ENCODE peak calls at places on chromosomes 4 and X, in five cellular contexts. O, G, D, L and Z are unnamed samples.

GRCh38 chrX:48715876-48716502 is 19.5 kb downstream of the SUV39H1 start:
- DNase-seq in O (no peak), G (no peak), D (peak), L (no peak), Z (no peak)

GRCh38 chr4:188780686-188781085 is 641.4 kb downstream of the TRIML1 start:
- DNase-seq in O (no peak), G (peak), D (no peak), L (no peak), Z (no peak)

GRCh38 chrX:100980608-100981497 is 11.3 kb downstream of the ARL13A start:
- DNase-seq in O (no peak), G (peak), D (peak), L (no peak), Z (no peak)

GRCh38 chrX:10882484-10882883 is 228.6 kb upstream of the HCCS start:
- DNase-seq in O (no peak), G (no peak), D (no peak), L (no peak), Z (no peak)

GRCh38 chr4:152943673-152944072 is 7.5 kb downstream of the FHDC1 start:
- DNase-seq in O (no peak), G (peak), D (peak), L (no peak), Z (no peak)

GRCh38 chr4:147787204-147787603 is 55.3 kb downstream of the ARHGAP10 start:
- DNase-seq in O (no peak), G (peak), D (peak), L (no peak), Z (no peak)

GRCh38 chrX:40090050-40090804 is 7.5 kb downstream of the BCOR start:
- DNase-seq in O (peak), G (peak), D (no peak), L (no peak), Z (peak)

GRCh38 chrX:87805829-87806490 is 288.4 kb downstream of the KLHL4 start:
- DNase-seq in O (no peak), G (peak), D (no peak), L (no peak), Z (no peak)

GRCh38 chr4:66034671-66035070 is 364.4 kb upstream of the EPHA5 start:
- DNase-seq in O (no peak), G (no peak), D (no peak), L (no peak), Z (no peak)

GRCh38 chr4:30380404-30380998 is 339.7 kb upstream of the PCDH7 start:
- DNase-seq in O (peak), G (peak), D (peak), L (peak), Z (peak)

GRCh38 chr4:78781925-78782324 is 5.8 kb downstream of the BMP2K start:
- DNase-seq in O (no peak), G (no peak), D (no peak), L (no peak), Z (no peak)

GRCh38 chrX:139720136-139720535 is 12.2 kb upstream of the MCF2 start:
- DNase-seq in O (peak), G (peak), D (peak), L (peak), Z (peak)

GRCh38 chrX:19579485-19579884 is 64.2 kb upstream of the MAP3K15 start:
- DNase-seq in O (no peak), G (peak), D (peak), L (no peak), Z (no peak)

GRCh38 chr4:17468638-17469221 is 43.2 kb downstream of the QDPR start:
- DNase-seq in O (no peak), G (peak), D (peak), L (peak), Z (no peak)

GRCh38 chr4:113052379-113052951 is 3.0 kb downstream of the ANK2 start:
- DNase-seq in O (no peak), G (peak), D (peak), L (no peak), Z (no peak)

GRCh38 chr4:154595807-154596206 is 5.3 kb upstream of the FGA start:
- DNase-seq in O (no peak), G (peak), D (no peak), L (no peak), Z (no peak)

GRCh38 chr4:185399466-185399865 is 2.8 kb downstream of the ANKRD37 start:
- DNase-seq in O (no peak), G (no peak), D (no peak), L (no peak), Z (no peak)

GRCh38 chrX:22373766-22374165 is 101.1 kb downstream of the CBLL2 start:
- DNase-seq in O (no peak), G (no peak), D (no peak), L (no peak), Z (no peak)

GRCh38 chr4:146310319-146311021 is 96.1 kb downstream of the REELD1 start:
- DNase-seq in O (no peak), G (no peak), D (no peak), L (no peak), Z (no peak)

GRCh38 chrX:11564546-11564945 is 101.2 kb downstream of the ARHGAP6 start:
- DNase-seq in O (no peak), G (no peak), D (no peak), L (no peak), Z (no peak)

GRCh38 chrX:3697701-3698279 is 15.7 kb downstream of the PRKX start:
- DNase-seq in O (no peak), G (peak), D (peak), L (peak), Z (no peak)

GRCh38 chr4:100938698-100939097 is 408.6 kb downstream of the PPP3CA start:
- DNase-seq in O (no peak), G (no peak), D (no peak), L (no peak), Z (no peak)

GRCh38 chrX:10636337-10636736 is 16.0 kb upstream of the MID1 start:
- DNase-seq in O (no peak), G (peak), D (peak), L (no peak), Z (peak)

GRCh38 chrX:130166503-130166777 is 799 bp upstream of the AIFM1 start:
- DNase-seq in O (no peak), G (no peak), D (no peak), L (no peak), Z (no peak)

GRCh38 chr4:66062044-66062443 is 391.8 kb upstream of the EPHA5 start:
- DNase-seq in O (no peak), G (peak), D (no peak), L (no peak), Z (no peak)

GRCh38 chrX:55487143-55487542 is 2.5 kb downstream of the USP51 start:
- DNase-seq in O (no peak), G (no peak), D (no peak), L (no peak), Z (no peak)

GRCh38 chr4:15938182-15938581 is 358 bp downstream of the FGFBP1 start:
- DNase-seq in O (peak), G (no peak), D (no peak), L (no peak), Z (peak)

GRCh38 chr4:80259012-80259411 is 7.5 kb upstream of the FGF5 start:
- DNase-seq in O (no peak), G (no peak), D (no peak), L (no peak), Z (no peak)

GRCh38 chrX:85065512-85066198 is 62.0 kb downstream of the APOOL start:
- DNase-seq in O (no peak), G (no peak), D (no peak), L (no peak), Z (no peak)

GRCh38 chr4:83866821-83867220 is 330.9 kb downstream of the GPAT3 start:
- DNase-seq in O (no peak), G (peak), D (peak), L (no peak), Z (no peak)

GRCh38 chr4:185920171-185920570 is 108.2 kb upstream of the SORBS2 start:
- DNase-seq in O (no peak), G (no peak), D (no peak), L (no peak), Z (no peak)

GRCh38 chrX:109624641-109625311 is at the start of gene KCNE5:
- DNase-seq in O (peak), G (peak), D (no peak), L (peak), Z (peak)

DNA sequence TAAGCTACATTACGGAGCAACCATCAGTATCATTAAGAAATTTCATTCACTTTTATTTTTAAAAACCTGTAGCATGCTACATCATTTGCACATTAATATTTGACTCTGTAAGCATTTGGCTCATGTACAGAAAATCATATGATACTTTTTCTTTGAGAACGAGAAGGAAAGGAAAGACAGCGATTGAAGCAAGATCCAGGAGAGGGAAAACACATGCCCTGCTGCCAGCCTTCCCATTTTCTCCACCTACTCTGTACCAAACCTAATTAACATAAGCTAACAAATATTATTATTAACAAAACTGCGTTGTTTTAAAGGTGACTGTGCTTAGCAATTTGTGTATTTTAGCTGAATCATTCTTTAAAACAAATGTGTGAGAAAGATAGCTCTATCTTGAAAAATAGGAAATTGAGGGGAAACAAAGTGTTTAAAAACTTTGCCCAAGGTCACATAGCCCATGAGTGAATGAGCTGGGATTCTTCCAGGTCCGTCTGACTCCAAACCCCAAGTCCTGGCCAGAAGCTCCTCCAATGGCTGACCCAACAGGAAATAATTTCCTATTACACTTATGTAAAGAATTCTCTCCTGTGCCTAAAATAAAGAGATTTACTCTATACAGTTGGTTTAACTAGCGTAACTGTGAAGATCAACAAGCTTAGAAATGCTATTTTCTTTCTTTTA is 287.4 kb downstream of the ARHGAP24 start:
- DNase-seq in O (no peak), G (peak), D (peak), L (no peak), Z (no peak)
- H2BK120ac ChIP-seq in O (no peak), G (no peak), D (peak), L (no peak), Z (no peak)

DNA sequence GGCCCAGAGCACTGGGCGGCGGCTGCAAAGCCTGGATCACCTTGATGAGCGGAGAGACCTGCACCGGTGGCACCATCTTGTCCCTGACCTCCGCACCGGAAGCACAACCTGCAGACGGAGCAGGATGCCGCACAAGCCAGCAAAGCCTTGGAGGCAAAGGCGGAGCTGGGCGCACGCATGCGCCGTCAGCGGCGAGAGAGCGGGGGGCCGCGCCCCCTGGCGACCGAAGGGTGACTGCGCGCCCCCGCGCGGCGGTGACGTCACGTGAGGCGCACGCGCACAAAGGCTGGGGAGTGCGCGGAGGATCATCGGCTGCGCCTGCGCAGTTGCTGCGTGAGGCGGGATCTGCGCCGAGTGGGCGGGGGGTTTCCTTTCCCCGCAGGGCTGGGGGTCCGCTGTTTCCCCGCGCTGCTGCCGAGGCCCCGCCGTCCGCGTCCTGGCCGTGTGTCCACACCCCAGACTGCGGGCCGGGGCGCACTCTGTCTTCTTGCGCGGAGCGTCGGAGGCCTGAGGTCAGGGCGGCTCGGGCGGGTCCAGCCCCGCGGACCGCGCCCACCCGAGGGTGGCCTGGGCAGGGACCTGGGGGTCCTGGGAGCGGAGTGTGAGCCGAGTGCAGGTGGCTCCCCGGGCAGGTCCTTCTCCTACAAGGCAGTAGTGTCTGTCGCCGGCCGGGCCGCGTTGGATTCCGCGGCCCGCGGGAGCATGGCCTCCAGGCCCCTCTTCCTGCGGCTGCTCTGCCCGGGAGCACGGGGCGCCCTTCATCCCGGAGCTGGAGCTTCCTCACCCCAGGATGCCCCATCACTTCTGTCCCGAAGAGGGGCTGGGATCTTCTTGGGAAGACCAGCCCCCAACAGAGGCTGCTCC is at the start of the genes ATP5ME and MYL5:
- DNase-seq in O (peak), G (peak), D (peak), L (peak), Z (peak)
- H2AFZ ChIP-seq in O (no peak), G (peak), D (peak), L (peak), Z (no peak)

GRCh38 chr4:87864321-87864720 is 31.6 kb downstream of the MEPE start:
- DNase-seq in O (no peak), G (no peak), D (no peak), L (no peak), Z (no peak)
- H2BK15ac ChIP-seq in O (no peak), G (no peak), D (no peak), L (no peak), Z (no peak)

DNA sequence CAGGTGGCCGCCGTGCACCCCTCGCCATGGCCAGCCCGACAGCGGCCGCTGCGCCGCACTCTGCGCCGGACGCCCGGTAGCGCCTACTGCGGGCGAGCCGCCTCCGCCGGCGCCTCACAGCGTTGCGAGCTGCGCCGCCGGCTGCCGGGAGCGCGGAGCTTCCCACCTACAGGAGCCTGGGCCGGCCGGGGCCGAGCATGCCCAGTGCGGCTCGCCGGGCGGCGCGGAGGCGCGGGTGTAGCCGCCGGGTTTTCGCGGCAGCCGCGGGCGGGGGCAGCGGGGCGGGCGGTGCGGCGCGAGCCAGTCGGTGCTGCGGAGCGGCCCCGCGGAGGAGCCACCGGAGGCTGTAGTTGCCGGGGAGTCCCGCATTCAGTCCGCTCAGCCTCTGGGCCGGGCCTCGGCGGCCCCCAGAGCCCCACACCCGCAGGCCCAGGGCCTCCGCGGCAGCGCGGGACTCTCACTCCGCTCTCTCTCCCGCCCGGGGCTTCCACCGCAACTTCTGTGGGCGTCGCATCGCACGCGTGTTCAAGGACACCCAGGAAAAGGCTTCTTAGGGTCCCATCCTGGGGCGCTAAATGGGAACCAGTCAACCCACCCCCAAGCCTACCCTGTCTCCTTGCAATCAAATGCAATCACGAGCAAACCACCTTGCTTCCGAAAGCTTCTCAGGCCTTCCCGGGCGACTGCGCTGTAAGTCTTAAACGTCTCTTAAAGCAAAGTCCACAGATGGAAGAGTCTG is at the start of gene MFAP3L:
- DNase-seq in O (peak), G (peak), D (peak), L (peak), Z (peak)
- H2BK120ac ChIP-seq in O (no peak), G (peak), D (no peak), L (peak), Z (no peak)

GRCh38 chr4:128757712-128758111 is 51.8 kb upstream of the JADE1 start:
- DNase-seq in O (no peak), G (peak), D (peak), L (no peak), Z (peak)
- H2AFZ ChIP-seq in O (peak), G (no peak), D (peak), L (peak), Z (peak)

GRCh38 chr4:169921237-169921636 is 105.0 kb downstream of the MFAP3L start:
- DNase-seq in O (no peak), G (no peak), D (no peak), L (no peak), Z (no peak)
- H2BK15ac ChIP-seq in O (no peak), G (no peak), D (no peak), L (no peak), Z (no peak)

DNA sequence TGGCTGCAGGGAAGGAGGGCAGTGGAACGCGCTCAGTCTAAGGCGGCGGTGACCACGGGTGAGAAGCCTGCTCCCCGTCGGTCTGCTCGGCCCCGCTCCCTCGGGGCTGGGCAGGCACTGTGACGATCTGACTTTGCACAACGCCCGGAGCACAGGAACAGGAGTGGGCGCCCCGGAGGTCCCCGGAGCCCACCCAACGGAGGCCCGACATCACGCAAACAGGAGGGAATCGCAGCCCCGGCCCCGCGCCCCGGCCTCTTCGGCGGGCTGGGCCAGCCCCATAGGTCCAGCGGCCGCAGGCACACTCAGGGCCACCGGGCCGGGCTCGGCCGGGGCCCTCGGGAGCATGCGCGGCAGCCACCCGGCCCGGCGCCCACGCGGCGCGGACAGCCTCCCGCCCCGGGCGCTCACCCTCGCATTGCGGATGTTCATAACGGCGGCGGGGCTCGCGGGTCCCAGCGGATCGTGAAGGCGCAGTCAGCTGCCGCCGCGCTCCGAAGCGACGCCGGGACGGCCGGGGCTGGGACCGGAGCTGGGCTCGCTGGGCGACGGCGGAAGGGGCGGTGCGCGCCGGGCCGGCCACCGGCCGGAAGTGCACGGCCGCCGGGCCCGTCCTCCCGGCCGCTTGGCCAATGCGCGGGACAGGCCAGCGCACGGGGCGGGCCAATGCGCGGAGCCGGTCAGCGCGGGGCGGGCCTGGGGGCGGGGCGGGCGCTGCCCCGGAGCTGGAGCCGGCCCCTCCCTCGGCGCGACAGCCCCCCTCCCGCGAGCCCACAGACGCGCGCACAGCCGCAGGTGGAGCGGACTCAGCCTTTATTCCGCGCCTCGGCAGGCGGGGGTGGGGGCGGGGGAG is at the start of gene NAA10:
- DNase-seq in O (peak), G (peak), D (peak), L (peak), Z (peak)
- H2BK120ac ChIP-seq in O (no peak), G (no peak), D (no peak), L (no peak), Z (no peak)

GRCh38 chr4:73650255-73650654 is 30.0 kb upstream of the RASSF6 start:
- DNase-seq in O (no peak), G (no peak), D (no peak), L (no peak), Z (no peak)
- H2AFZ ChIP-seq in O (peak), G (no peak), D (no peak), L (no peak), Z (no peak)